ENCODE peak calls at places on chromosomes 13 and 19, in four cellular contexts. Y is WTC11, V is K562, L is HepG2. U is an unnamed sample.

GRCh38 chr13:24680258-24680920 is at the start of gene ATP12A:
- DNase-seq in Y (peak; percentile 87), L (no peak), V (no peak), U (no peak)

GRCh38 chr13:64041296-64041695 is 2625.6 kb upstream of the PCDH20 start:
- DNase-seq in Y (no peak), V (no peak), L (no peak), U (no peak)

GRCh38 chr13:24165746-24166145 is 5.2 kb downstream of the SPATA13 start:
- DNase-seq in Y (no peak), L (no peak), V (no peak), U (no peak)

GRCh38 chr19:31258211-31259052 is 90.8 kb downstream of the TSHZ3 start:
- DNase-seq in V (no peak), Y (no peak), L (no peak), U (no peak)

GRCh38 chr19:20664917-20665781 is 3.8 kb upstream of the ZNF626 start:
- DNase-seq in Y (peak; percentile 37), L (peak; percentile 22), V (no peak), U (no peak)

GRCh38 chr19:44597131-44597491 is 16.3 kb upstream of the IGSF23 start:
- DNase-seq in V (no peak), Y (no peak), L (no peak), U (no peak)

GRCh38 chr13:74290324-74290773 is 156.1 kb upstream of the KLF12 start:
- DNase-seq in L (peak; percentile 9), Y (peak; percentile 11), V (no peak), U (no peak)

GRCh38 chr19:49739933-49740332 is 23.2 kb downstream of the TSKS start:
- DNase-seq in V (no peak), Y (no peak), L (no peak), U (no peak)

GRCh38 chr19:4257025-4257424 is 10.1 kb downstream of the YJU2 start:
- DNase-seq in Y (no peak), L (no peak), V (no peak), U (no peak)

GRCh38 chr13:107210216-107211010 is 642.5 kb upstream of the ARGLU1 start:
- DNase-seq in L (no peak), V (no peak), Y (no peak), U (no peak)

GRCh38 chr19:5355693-5356092 is 15.1 kb upstream of the PTPRS start:
- DNase-seq in Y (no peak), V (no peak), L (no peak), U (no peak)

GRCh38 chr13:19957320-19958118 is 1.0 kb upstream of the ZMYM2 start:
- DNase-seq in Y (peak; percentile 73), L (no peak), V (no peak), U (peak; percentile 58)

GRCh38 chr13:26942184-26942583 is 181.6 kb upstream of the GPR12 start:
- DNase-seq in Y (no peak), L (no peak), V (no peak), U (no peak)

GRCh38 chr13:98143157-98143553 is 261 bp downstream of the FARP1 start:
- DNase-seq in V (no peak), L (no peak), Y (no peak), U (no peak)

GRCh38 chr13:72643339-72643989 is 84.0 kb downstream of the MZT1 start:
- DNase-seq in L (peak; percentile 41), Y (peak; percentile 52), V (peak; percentile 13), U (peak; percentile 47)

GRCh38 chr13:108786578-108787100 is 157.2 kb downstream of the MYO16 start:
- DNase-seq in Y (no peak), V (no peak), L (no peak), U (no peak)

GRCh38 chr13:34156841-34157365 is 339.0 kb downstream of the RFC3 start:
- DNase-seq in V (no peak), L (peak; percentile 72), Y (no peak), U (peak; percentile 95)

GRCh38 chr13:28497143-28497876 is 2.4 kb upstream of the FLT1 start:
- DNase-seq in V (no peak), L (no peak), Y (no peak), U (no peak)

GRCh38 chr13:42997381-42997780 is 5.3 kb upstream of the EPSTI1 start:
- DNase-seq in L (no peak), V (no peak), Y (no peak), U (no peak)

GRCh38 chr13:31485651-31486051 is 253.7 kb upstream of the RXFP2 start:
- DNase-seq in V (no peak), L (no peak), Y (no peak), U (no peak)

GRCh38 chr19:1146858-1147780 is 26.9 kb downstream of the SBNO2 start:
- DNase-seq in L (no peak), Y (peak; percentile 19), V (no peak), U (no peak)

GRCh38 chr13:44238011-44238421 is 135.6 kb upstream of the SERP2 start:
- DNase-seq in V (no peak), Y (no peak), L (no peak), U (no peak)

GRCh38 chr19:52273301-52273700 is 3.9 kb downstream of the ZNF766 start:
- DNase-seq in V (no peak), L (no peak), Y (no peak), U (no peak)

GRCh38 chr13:30679483-30680330 is 55.6 kb upstream of the ALOX5AP start:
- DNase-seq in Y (peak; percentile 36), V (no peak), L (peak; percentile 20), U (peak; percentile 19)

GRCh38 chr13:51221674-51222509 is at the start of gene FAM124A:
- DNase-seq in Y (peak; percentile 61), L (no peak), V (peak; percentile 40), U (peak; percentile 23)

GRCh38 chr13:102805680-102806079 is 6.8 kb downstream of the BIVM start:
- DNase-seq in Y (no peak), V (no peak), L (no peak), U (no peak)

GRCh38 chr19:3508771-3509535 is 2.8 kb downstream of the FZR1 start:
- DNase-seq in Y (no peak), L (no peak), V (no peak), U (no peak)

GRCh38 chr13:109521719-109522118 is 264.7 kb downstream of the IRS2 start:
- DNase-seq in V (no peak), Y (no peak), L (no peak), U (no peak)

GRCh38 chr19:13781547-13781946 is 7.3 kb downstream of the C19orf53 start:
- DNase-seq in Y (peak; percentile 77), V (peak; percentile 79), L (no peak), U (no peak)

GRCh38 chr13:76954568-76954967 is 6.3 kb downstream of the ACOD1 start:
- DNase-seq in L (no peak), Y (no peak), V (no peak), U (no peak)

GRCh38 chr19:14004619-14005380 is 1.3 kb downstream of the RFX1 start:
- DNase-seq in L (peak; percentile 58), V (peak; percentile 29), Y (no peak), U (no peak)

GRCh38 chr13:112968380-112968909 is 569 bp upstream of the MCF2L start:
- DNase-seq in L (no peak), Y (no peak), V (no peak), U (peak; percentile 10)

GRCh38 chr19:5083547-5083965 is 114.6 kb downstream of the KDM4B start:
- DNase-seq in L (no peak), Y (no peak), V (no peak), U (no peak)

GRCh38 chr13:28528848-28529247 is 33.9 kb upstream of the FLT1 start:
- DNase-seq in Y (no peak), V (no peak), L (no peak), U (no peak)

GRCh38 chr19:50794074-50794777 is 4.0 kb downstream of the ACP4 start:
- DNase-seq in V (peak; percentile 84), L (no peak), Y (no peak), U (peak; percentile 76)

GRCh38 chr19:32570081-32570785 is 10.8 kb upstream of the PDCD5 start:
- DNase-seq in V (peak; percentile 46), L (peak; percentile 62), Y (peak; percentile 65), U (peak; percentile 70)
- TF ChIP-seq NR3C1 in V (no peak), L (no peak), Y (no peak), U (no peak)

GRCh38 chr13:85879014-85879413 is 79.8 kb upstream of the SLITRK6 start:
- DNase-seq in Y (no peak), L (no peak), V (no peak), U (no peak)
- TF ChIP-seq NR3C1 in Y (no peak), L (no peak), V (no peak), U (no peak)

GRCh38 chr19:27971869-27972268 is 1241.1 kb downstream of the UQCRFS1 start:
- DNase-seq in V (no peak), L (no peak), Y (no peak), U (no peak)

GRCh38 chr19:27962260-27962659 is 1250.7 kb downstream of the UQCRFS1 start:
- DNase-seq in V (no peak), L (no peak), Y (no peak), U (no peak)

GRCh38 chr19:27964165-27964564 is 1248.8 kb downstream of the UQCRFS1 start:
- DNase-seq in Y (no peak), L (no peak), V (no peak), U (no peak)

GRCh38 chr19:27971071-27971470 is 1241.9 kb downstream of the UQCRFS1 start:
- DNase-seq in L (no peak), V (no peak), Y (peak; percentile 16), U (peak; percentile 17)

GRCh38 chr19:27966390-27966816 is 1246.5 kb downstream of the UQCRFS1 start:
- DNase-seq in L (no peak), V (peak; percentile 9), Y (no peak), U (no peak)
- TF ChIP-seq NR3C1 in L (no peak), V (no peak), Y (no peak), U (no peak)

GRCh38 chr19:41748012-41748411 is 7.3 kb upstream of the CEACAM6 start:
- DNase-seq in Y (no peak), V (no peak), L (no peak), U (no peak)

GRCh38 chr19:41744850-41745249 is 10.5 kb upstream of the CEACAM6 start:
- DNase-seq in L (no peak), V (no peak), Y (no peak), U (no peak)

GRCh38 chr19:41745761-41746160 is 9.6 kb upstream of the CEACAM6 start:
- DNase-seq in L (no peak), Y (no peak), V (no peak), U (no peak)

GRCh38 chr19:41741244-41741554 is 14.1 kb upstream of the CEACAM6 start:
- DNase-seq in Y (no peak), L (no peak), V (no peak), U (no peak)

DNA sequence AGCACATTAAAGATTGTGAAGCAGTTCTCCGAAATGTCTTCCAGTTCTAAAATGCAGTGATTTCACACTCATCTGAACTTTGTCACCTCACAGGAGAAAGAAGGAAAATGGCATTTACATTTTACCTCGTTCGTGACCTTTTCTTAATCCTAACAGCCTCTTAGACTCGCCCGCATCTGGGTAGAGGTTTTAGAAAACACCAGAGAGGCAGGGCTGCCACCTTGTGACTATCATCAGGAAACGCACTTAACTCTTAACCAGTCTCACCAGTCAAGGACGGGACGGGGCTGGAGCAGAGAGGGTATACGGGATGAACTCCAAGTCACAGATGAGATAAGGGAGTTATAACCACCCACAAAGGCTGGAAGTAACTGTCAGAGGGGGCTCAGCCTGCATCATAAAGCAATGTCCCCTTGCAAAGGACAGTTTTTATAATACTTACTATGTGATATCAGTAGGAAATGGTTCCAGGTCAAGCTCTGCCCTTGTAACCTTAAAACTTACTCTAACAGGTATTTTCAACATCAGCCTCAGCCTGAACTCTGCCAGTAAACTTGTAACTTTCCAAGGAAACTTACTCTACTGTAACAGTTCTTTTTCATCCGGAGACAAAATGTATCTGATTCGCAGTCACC is 8.6 kb upstream of the CEACAM6 start:
- DNase-seq in Y (peak; percentile 67), L (peak; percentile 29), V (peak; percentile 36), U (peak; percentile 87)
- TF ChIP-seq NR3C1 in Y (no peak), L (no peak), V (no peak), U (no peak)